ENCODE peak calls at places on chromosome 3, in four cellular contexts. L, S, Q and I are unnamed samples.

GRCh38 chr3:124995460-124995994 is 60.3 kb downstream of the HEG1 start:
- DNase-seq in Q (peak; percentile 63), L (peak; percentile 43), S (peak; percentile 69), I (no peak)

GRCh38 chr3:32951410-32951811 is at the start of gene CCR4:
- DNase-seq in S (peak; percentile 36), L (no peak), Q (no peak), I (no peak)

GRCh38 chr3:102449341-102449740 is 14.5 kb downstream of the ZPLD1 start:
- DNase-seq in Q (no peak), S (no peak), L (no peak), I (no peak)

GRCh38 chr3:99418209-99418635 is 220.2 kb upstream of the COL8A1 start:
- DNase-seq in L (no peak), Q (no peak), S (no peak), I (no peak)

GRCh38 chr3:194373912-194374311 is 4.4 kb upstream of the LRRC15 start:
- DNase-seq in Q (peak; percentile 57), L (no peak), S (no peak), I (no peak)

GRCh38 chr3:191737742-191738141 is 276.8 kb downstream of the PYDC2 start:
- DNase-seq in L (no peak), S (no peak), Q (no peak), I (no peak)

GRCh38 chr3:152885066-152885465 is 50.1 kb downstream of the P2RY1 start:
- DNase-seq in Q (no peak), L (no peak), S (no peak), I (no peak)

GRCh38 chr3:82834098-82834497 is 1072.7 kb upstream of the GBE1 start:
- DNase-seq in Q (no peak), S (no peak), L (no peak), I (no peak)

GRCh38 chr3:194987571-194988494 is 283.1 kb downstream of the XXYLT1 start:
- DNase-seq in L (no peak), Q (no peak), S (peak; percentile 34), I (no peak)

GRCh38 chr3:133023301-133023830 is 14.8 kb upstream of the TMEM108 start:
- DNase-seq in Q (no peak), S (no peak), L (no peak), I (no peak)

GRCh38 chr3:102398196-102398595 is 36.6 kb upstream of the ZPLD1 start:
- DNase-seq in L (no peak), Q (no peak), S (no peak), I (no peak)

GRCh38 chr3:152317184-152317583 is 48.5 kb downstream of the MBNL1 start:
- DNase-seq in L (no peak), Q (no peak), S (no peak), I (no peak)

GRCh38 chr3:127822836-127823589 is 698 bp upstream of the MGLL start:
- DNase-seq in S (no peak), Q (peak; percentile 44), L (no peak), I (no peak)

GRCh38 chr3:194487289-194488006 is 646 bp upstream of the ATP13A3 start:
- DNase-seq in L (peak; percentile 40), Q (peak; percentile 42), S (no peak), I (no peak)

GRCh38 chr3:118943597-118943996 is 91.0 kb downstream of the IGSF11 start:
- DNase-seq in S (no peak), Q (no peak), L (no peak), I (no peak)

GRCh38 chr3:39457361-39457760 is 10.1 kb upstream of the MOBP start:
- DNase-seq in Q (no peak), S (no peak), L (no peak), I (no peak)

GRCh38 chr3:183377307-183377959 is 51.0 kb downstream of the MCF2L2 start:
- DNase-seq in L (no peak), Q (no peak), S (no peak), I (no peak)

GRCh38 chr3:44918581-44918980 is 44.2 kb downstream of the TGM4 start:
- DNase-seq in L (no peak), S (no peak), Q (no peak), I (no peak)
- TF ChIP-seq CTCF in L (no peak), S (peak; percentile 20), Q (no peak), I (no peak)

GRCh38 chr3:70108072-70108471 is 108.5 kb downstream of the SAMMSON start:
- DNase-seq in L (no peak), S (peak; percentile 82), Q (peak; percentile 70), I (no peak)
- TF ChIP-seq CTCF in L (no peak), S (peak; percentile 70), Q (peak; percentile 79), I (peak; percentile 61)

GRCh38 chr3:57646723-57647122 is 46.2 kb downstream of the DENND6A start:
- DNase-seq in L (no peak), Q (no peak), S (no peak), I (no peak)
- TF ChIP-seq CTCF in L (peak; percentile 38), Q (no peak), S (no peak), I (no peak)

GRCh38 chr3:165624761-165625160 is 212.5 kb downstream of the BCHE start:
- DNase-seq in Q (no peak), S (no peak), L (no peak), I (no peak)
- TF ChIP-seq CTCF in Q (peak; percentile 32), S (peak; percentile 46), L (no peak), I (peak; percentile 81)

DNA sequence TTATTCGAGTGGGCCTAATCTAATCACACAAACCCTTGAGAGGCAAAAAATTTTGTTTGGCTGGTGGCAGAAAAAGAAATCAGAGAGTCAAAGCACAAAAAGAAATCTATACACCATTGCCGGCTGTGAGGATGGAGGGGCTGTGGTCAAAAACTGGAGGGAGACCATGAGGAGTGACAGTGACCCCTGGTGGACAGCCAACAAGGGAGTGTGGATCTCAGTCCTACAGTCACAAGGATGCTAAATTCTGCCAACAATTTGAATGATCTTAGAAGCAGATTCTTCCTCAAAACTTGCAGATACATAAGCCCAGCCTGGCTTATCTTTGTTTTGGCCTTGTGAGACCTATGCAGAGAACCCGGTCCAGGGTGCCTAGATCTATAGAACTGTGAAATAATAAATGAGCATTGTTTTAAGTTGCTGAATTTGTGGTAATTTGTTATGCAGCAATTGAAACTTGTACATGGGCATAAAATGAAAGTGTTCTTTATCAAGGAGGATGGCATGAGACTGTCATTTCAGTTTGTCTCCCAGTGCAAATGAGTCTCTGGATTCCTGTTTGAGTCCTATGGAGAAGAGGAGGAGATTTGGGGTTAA is 103.0 kb upstream of the ARHGEF26 start:
- DNase-seq in L (no peak), Q (peak; percentile 83), S (peak; percentile 73), I (no peak)
- TF ChIP-seq CTCF in L (no peak), Q (peak; percentile 85), S (peak; percentile 85), I (peak; percentile 62)

GRCh38 chr3:108097326-108098035 is 6.7 kb upstream of the CD47 start:
- DNase-seq in S (no peak), L (no peak), Q (no peak), I (no peak)

GRCh38 chr3:108099203-108099602 is 8.4 kb upstream of the CD47 start:
- DNase-seq in Q (no peak), S (no peak), L (no peak), I (no peak)

GRCh38 chr3:108102420-108103039 is 11.7 kb upstream of the CD47 start:
- DNase-seq in Q (no peak), S (no peak), L (no peak), I (no peak)

GRCh38 chr3:108100906-108101305 is 10.1 kb upstream of the CD47 start:
- DNase-seq in L (no peak), Q (no peak), S (no peak), I (no peak)

DNA sequence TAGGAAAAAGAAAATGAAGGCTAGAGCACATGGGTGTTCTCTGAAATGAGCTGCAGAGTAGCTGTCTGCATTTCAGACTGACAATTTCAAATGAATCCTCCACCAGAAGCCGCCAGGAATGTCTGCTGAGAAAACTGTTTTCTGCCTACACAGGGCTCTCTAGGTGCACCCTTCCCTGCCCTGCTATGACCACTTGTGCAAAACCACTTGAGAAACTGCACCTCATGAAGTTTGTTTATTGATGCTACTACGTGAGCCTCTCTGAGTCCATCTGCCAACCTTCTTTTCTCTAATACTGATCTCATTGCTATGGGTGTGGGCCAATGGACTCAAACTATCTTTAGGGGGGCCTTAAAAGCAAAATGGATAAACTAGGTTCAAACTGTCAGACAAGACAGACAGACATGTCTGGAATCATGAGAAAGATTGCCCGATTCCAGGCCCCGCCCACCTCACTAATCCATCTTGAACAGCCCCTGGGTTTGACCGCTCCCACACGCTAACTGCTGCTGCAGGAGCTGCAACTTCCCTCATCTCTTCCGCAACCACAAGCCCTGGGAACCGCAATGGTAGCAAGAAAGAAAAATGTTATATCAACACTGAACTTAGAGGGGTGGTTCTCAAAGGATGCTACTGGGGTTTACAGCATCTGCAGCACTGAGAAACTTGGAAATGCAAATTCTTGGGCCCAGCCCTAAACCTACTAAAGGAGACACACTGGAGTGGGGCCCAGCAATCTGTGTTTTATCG is 9.0 kb upstream of the CD47 start:
- DNase-seq in L (no peak), Q (no peak), S (no peak), I (no peak)
- TF ChIP-seq CTCF in L (no peak), Q (no peak), S (no peak), I (no peak)

DNA sequence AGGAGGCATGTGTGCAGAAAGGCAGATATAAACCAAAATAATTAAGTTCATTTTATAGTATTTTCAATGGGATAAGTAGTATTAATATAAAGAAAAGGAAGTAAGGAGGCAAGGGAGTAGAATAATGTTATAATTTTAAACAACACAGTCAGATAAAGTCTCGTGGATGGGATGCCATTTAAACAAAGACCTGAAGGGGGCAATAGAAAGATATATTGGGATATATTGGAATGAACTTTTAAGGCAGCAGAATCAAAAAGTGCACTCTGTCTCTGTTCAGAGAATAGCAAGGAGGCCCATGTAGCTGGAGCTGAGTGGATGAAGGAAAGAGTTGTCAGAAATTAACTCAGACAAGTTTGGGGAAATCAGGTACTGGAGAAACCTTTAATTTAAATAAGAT is 158.7 kb downstream of the CGGBP1 start:
- DNase-seq in L (no peak), S (no peak), Q (no peak), I (no peak)
- TF ChIP-seq CTCF in L (no peak), S (peak; percentile 14), Q (peak; percentile 15), I (no peak)

DNA sequence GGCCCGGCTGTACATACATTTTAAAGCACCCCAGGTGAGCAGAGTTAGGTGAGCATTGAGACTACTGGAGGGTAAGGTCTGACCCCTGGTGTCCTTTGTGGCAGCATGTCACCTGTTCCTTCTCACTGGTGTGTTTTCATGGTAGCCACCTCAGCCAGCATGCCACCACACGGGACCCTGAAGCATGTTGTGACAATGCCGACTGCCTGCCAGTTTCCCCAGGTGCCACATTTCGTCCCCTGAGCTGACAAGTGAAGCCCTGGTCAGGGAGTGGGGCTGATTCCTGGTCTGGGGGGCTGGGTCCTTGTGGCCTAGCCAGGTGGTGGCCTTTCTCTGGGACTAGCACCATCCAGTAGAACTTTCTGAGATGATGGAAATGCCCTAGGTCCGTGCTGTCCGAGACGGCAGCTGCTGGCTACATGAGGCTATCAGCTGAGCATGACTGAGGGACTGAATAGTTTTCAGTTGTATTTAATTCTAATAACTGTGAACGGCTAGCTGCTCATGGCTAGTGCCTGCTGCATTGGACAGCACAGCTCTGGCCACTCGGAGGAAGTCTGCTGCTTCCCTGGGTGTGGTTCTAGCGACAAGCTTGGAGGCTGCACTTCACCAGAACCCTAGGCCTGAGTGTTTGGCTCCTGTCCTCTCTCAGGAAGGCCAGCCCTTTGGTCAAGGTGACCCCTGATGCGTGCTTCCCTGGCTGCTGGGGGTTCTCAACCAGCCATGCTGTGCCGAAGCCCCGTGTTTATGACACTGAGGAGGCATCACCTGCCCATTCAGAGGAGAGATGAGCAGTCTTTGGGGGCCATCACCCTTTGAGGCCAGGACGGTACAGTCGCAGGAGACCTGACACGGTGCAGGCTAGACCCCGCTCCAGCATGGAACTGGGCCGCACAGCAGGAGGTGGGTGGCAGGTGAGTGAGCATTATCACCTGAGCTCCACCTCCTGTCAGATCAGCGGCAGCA is 3.9 kb downstream of the C3orf22 start:
- DNase-seq in S (peak; percentile 38), Q (peak; percentile 4), L (peak; percentile 6), I (no peak)
- TF ChIP-seq CTCF in S (no peak), Q (no peak), L (no peak), I (no peak)